ENCODE peak calls at places on chromosomes 5 and 9, in six cellular contexts. One of them, this sample, is unnamed.

GRCh38 chr9:77980622-77981021 is 51.0 kb downstream of the GNAQ start:
- DNase-seq in neuronal stem cell: no peak
- DNase-seq in NCI-H1105 treated with DMSO at 0.1 percent for 48 hours: no peak
- DNase-seq in HFFc6: peak; percentile 15
- DNase-seq in breast epithelium: no peak
- DNase-seq in uterus: no peak
- DNase-seq in this sample: no peak

GRCh38 chr9:121160025-121160424 is 41.6 kb downstream of the RAB14 start:
- DNase-seq in neuronal stem cell: no peak
- DNase-seq in NCI-H1105 treated with DMSO at 0.1 percent for 48 hours: no peak
- DNase-seq in HFFc6: no peak
- DNase-seq in breast epithelium: no peak
- DNase-seq in uterus: no peak
- DNase-seq in this sample: no peak

GRCh38 chr5:99104538-99105132 is 175.8 kb upstream of the CHD1 start:
- DNase-seq in neuronal stem cell: peak; percentile 23
- DNase-seq in NCI-H1105 treated with DMSO at 0.1 percent for 48 hours: peak; percentile 46
- DNase-seq in HFFc6: peak; percentile 13
- DNase-seq in breast epithelium: no peak
- DNase-seq in uterus: no peak
- DNase-seq in this sample: no peak

GRCh38 chr5:129135633-129136032 is 41.1 kb downstream of the ISOC1 start:
- DNase-seq in neuronal stem cell: no peak
- DNase-seq in NCI-H1105 treated with DMSO at 0.1 percent for 48 hours: no peak
- DNase-seq in HFFc6: no peak
- DNase-seq in breast epithelium: no peak
- DNase-seq in uterus: no peak
- DNase-seq in this sample: no peak

GRCh38 chr5:143572671-143573070 is 169.2 kb upstream of the NR3C1 start:
- DNase-seq in neuronal stem cell: no peak
- DNase-seq in NCI-H1105 treated with DMSO at 0.1 percent for 48 hours: no peak
- DNase-seq in HFFc6: no peak
- DNase-seq in breast epithelium: no peak
- DNase-seq in uterus: no peak
- DNase-seq in this sample: no peak

GRCh38 chr5:112848116-112848811 is 12.8 kb upstream of the SRP19 start:
- DNase-seq in neuronal stem cell: peak; percentile 54
- DNase-seq in NCI-H1105 treated with DMSO at 0.1 percent for 48 hours: peak; percentile 49
- DNase-seq in HFFc6: peak; percentile 71
- DNase-seq in breast epithelium: no peak
- DNase-seq in uterus: no peak
- DNase-seq in this sample: no peak

GRCh38 chr5:145484195-145484594 is 350.9 kb downstream of the PRELID2 start:
- DNase-seq in neuronal stem cell: no peak
- DNase-seq in NCI-H1105 treated with DMSO at 0.1 percent for 48 hours: no peak
- DNase-seq in HFFc6: peak; percentile 67
- DNase-seq in breast epithelium: no peak
- DNase-seq in uterus: no peak
- DNase-seq in this sample: no peak

GRCh38 chr5:167244583-167244982 is 1046.9 kb upstream of the WWC1 start:
- DNase-seq in neuronal stem cell: peak; percentile 61
- DNase-seq in NCI-H1105 treated with DMSO at 0.1 percent for 48 hours: no peak
- DNase-seq in HFFc6: no peak
- DNase-seq in breast epithelium: no peak
- DNase-seq in uterus: no peak
- DNase-seq in this sample: no peak

GRCh38 chr5:158695595-158696330 is 404.0 kb downstream of the EBF1 start:
- DNase-seq in neuronal stem cell: peak; percentile 81
- DNase-seq in NCI-H1105 treated with DMSO at 0.1 percent for 48 hours: peak; percentile 28
- DNase-seq in HFFc6: peak; percentile 47
- DNase-seq in breast epithelium: peak; percentile 65
- DNase-seq in uterus: peak; percentile 80
- DNase-seq in this sample: peak; percentile 87

GRCh38 chr9:108654566-108654965 is 201.2 kb downstream of the ACTL7B start:
- DNase-seq in neuronal stem cell: no peak
- DNase-seq in NCI-H1105 treated with DMSO at 0.1 percent for 48 hours: no peak
- DNase-seq in HFFc6: no peak
- DNase-seq in breast epithelium: no peak
- DNase-seq in uterus: no peak
- DNase-seq in this sample: no peak

GRCh38 chr9:14383296-14383695 is 69.4 kb upstream of the NFIB start:
- DNase-seq in neuronal stem cell: no peak
- DNase-seq in NCI-H1105 treated with DMSO at 0.1 percent for 48 hours: peak; percentile 65
- DNase-seq in HFFc6: no peak
- DNase-seq in breast epithelium: no peak
- DNase-seq in uterus: no peak
- DNase-seq in this sample: no peak

GRCh38 chr5:145949474-145949873 is 13.1 kb downstream of the SH3RF2 start:
- DNase-seq in neuronal stem cell: no peak
- DNase-seq in NCI-H1105 treated with DMSO at 0.1 percent for 48 hours: no peak
- DNase-seq in HFFc6: no peak
- DNase-seq in breast epithelium: no peak
- DNase-seq in uterus: no peak
- DNase-seq in this sample: no peak

GRCh38 chr5:188488-189481 is 2.5 kb upstream of the LRRC14B start:
- DNase-seq in neuronal stem cell: peak; percentile 81
- DNase-seq in NCI-H1105 treated with DMSO at 0.1 percent for 48 hours: peak; percentile 79
- DNase-seq in HFFc6: peak; percentile 79
- DNase-seq in breast epithelium: peak; percentile 91
- DNase-seq in uterus: peak; percentile 87
- DNase-seq in this sample: peak; percentile 90

GRCh38 chr5:53431665-53432064 is 48.8 kb upstream of the FST start:
- DNase-seq in neuronal stem cell: no peak
- DNase-seq in NCI-H1105 treated with DMSO at 0.1 percent for 48 hours: no peak
- DNase-seq in HFFc6: no peak
- DNase-seq in breast epithelium: no peak
- DNase-seq in uterus: no peak
- DNase-seq in this sample: no peak

GRCh38 chr9:101711330-101711941 is 27.0 kb downstream of the GRIN3A start:
- DNase-seq in neuronal stem cell: no peak
- DNase-seq in NCI-H1105 treated with DMSO at 0.1 percent for 48 hours: no peak
- DNase-seq in HFFc6: no peak
- DNase-seq in breast epithelium: no peak
- DNase-seq in uterus: no peak
- DNase-seq in this sample: no peak

GRCh38 chr5:1011226-1011631 is 2.6 kb downstream of the NKD2 start:
- DNase-seq in neuronal stem cell: no peak
- DNase-seq in NCI-H1105 treated with DMSO at 0.1 percent for 48 hours: peak; percentile 71
- DNase-seq in HFFc6: no peak
- DNase-seq in breast epithelium: peak; percentile 54
- DNase-seq in uterus: no peak
- DNase-seq in this sample: peak; percentile 28

GRCh38 chr5:1526151-1526631 is 2.4 kb upstream of the LPCAT1 start:
- DNase-seq in neuronal stem cell: no peak
- DNase-seq in NCI-H1105 treated with DMSO at 0.1 percent for 48 hours: no peak
- DNase-seq in HFFc6: no peak
- DNase-seq in breast epithelium: peak; percentile 39
- DNase-seq in uterus: peak; percentile 13
- DNase-seq in this sample: no peak

GRCh38 chr9:27654629-27655285 is 81.5 kb upstream of the C9orf72 start:
- DNase-seq in neuronal stem cell: no peak
- DNase-seq in NCI-H1105 treated with DMSO at 0.1 percent for 48 hours: no peak
- DNase-seq in HFFc6: no peak
- DNase-seq in breast epithelium: no peak
- DNase-seq in uterus: no peak
- DNase-seq in this sample: no peak

GRCh38 chr5:30194595-30194994 is 998.9 kb upstream of the CDH6 start:
- DNase-seq in neuronal stem cell: no peak
- DNase-seq in NCI-H1105 treated with DMSO at 0.1 percent for 48 hours: no peak
- DNase-seq in HFFc6: no peak
- DNase-seq in breast epithelium: no peak
- DNase-seq in uterus: no peak
- DNase-seq in this sample: no peak

GRCh38 chr9:114607671-114608524 is 3.2 kb upstream of the TMEM268 start:
- DNase-seq in neuronal stem cell: no peak
- DNase-seq in NCI-H1105 treated with DMSO at 0.1 percent for 48 hours: no peak
- DNase-seq in HFFc6: no peak
- DNase-seq in breast epithelium: no peak
- DNase-seq in uterus: no peak
- DNase-seq in this sample: no peak

GRCh38 chr5:38469707-38470267 is 86.7 kb downstream of the LIFR start:
- DNase-seq in neuronal stem cell: no peak
- DNase-seq in NCI-H1105 treated with DMSO at 0.1 percent for 48 hours: no peak
- DNase-seq in HFFc6: no peak
- DNase-seq in breast epithelium: no peak
- DNase-seq in uterus: no peak
- DNase-seq in this sample: no peak

This sample was measured in ascending aorta.